ENCODE peak calls at places on chromosomes 6 and 20, in eight cellular contexts. F is naive thymus-derived CD4-positive, alpha-beta T cell; Q is GM23338; B is psoas muscle; R is tibial nerve; W is cardiac muscle cell; M is right cardiac atrium; I is dorsolateral prefrontal cortex. J is an unnamed sample.

GRCh38 chr6:156590482-156590881 is 186.7 kb upstream of the ARID1B start:
- DNase-seq in Q (peak; percentile 18), W (no peak), F (no peak), I (no peak), M (no peak), B (no peak), R (no peak), J (no peak)

GRCh38 chr20:62499758-62500236 is 24.0 kb upstream of the GATA5 start:
- DNase-seq in B (no peak), M (no peak), F (no peak), W (no peak), Q (no peak), R (no peak), I (no peak), J (no peak)

GRCh38 chr6:147099974-147100373 is 104.2 kb upstream of the STXBP5 start:
- DNase-seq in M (no peak), Q (no peak), I (no peak), W (peak; percentile 76), B (no peak), R (no peak), F (no peak), J (no peak)

GRCh38 chr6:137975058-137975940 is 108.2 kb downstream of the TNFAIP3 start:
- DNase-seq in R (no peak), Q (peak; percentile 27), F (peak; percentile 43), M (no peak), W (peak; percentile 56), I (no peak), B (no peak), J (no peak)

GRCh38 chr6:166905505-166906134 is 50.7 kb downstream of the RNASET2 start:
- DNase-seq in F (no peak), R (no peak), M (no peak), I (no peak), B (no peak), W (no peak), Q (no peak), J (no peak)

GRCh38 chr6:133241088-133241900 is at the start of gene EYA4:
- DNase-seq in B (peak; percentile 85), M (peak; percentile 68), I (peak; percentile 49), R (no peak), F (no peak), Q (peak; percentile 69), W (peak; percentile 45), J (no peak)

GRCh38 chr6:37809144-37809543 is 10.4 kb upstream of the ZFAND3 start:
- DNase-seq in Q (no peak), W (peak; percentile 71), R (peak; percentile 26), B (peak; percentile 64), I (no peak), F (no peak), M (peak; percentile 86), J (no peak)

GRCh38 chr6:141443668-141444067 is 689.1 kb upstream of the GJE1 start:
- DNase-seq in R (no peak), F (no peak), W (no peak), Q (no peak), B (no peak), M (no peak), I (no peak), J (no peak)

GRCh38 chr6:144153260-144153659 is 2.9 kb downstream of the STX11 start:
- DNase-seq in R (no peak), I (no peak), W (no peak), F (no peak), Q (no peak), M (no peak), B (no peak), J (no peak)

GRCh38 chr20:11103866-11104265 is 430.1 kb upstream of the JAG1 start:
- DNase-seq in B (no peak), M (no peak), Q (no peak), W (peak; percentile 77), I (no peak), F (no peak), R (no peak), J (no peak)

GRCh38 chr20:59031326-59032022 is 661 bp downstream of the ATP5F1E start:
- DNase-seq in Q (peak; percentile 25), M (no peak), W (peak; percentile 10), I (no peak), R (no peak), F (no peak), B (no peak), J (no peak)

GRCh38 chr6:159906400-159906799 is 15.6 kb downstream of the MAS1 start:
- DNase-seq in F (no peak), M (no peak), W (no peak), I (no peak), Q (no peak), R (no peak), B (no peak), J (no peak)

GRCh38 chr6:46044876-46045617 is 29.4 kb upstream of the CLIC5 start:
- DNase-seq in R (peak; percentile 26), Q (no peak), B (peak; percentile 59), W (peak; percentile 87), M (peak; percentile 65), F (no peak), I (no peak), J (no peak)

GRCh38 chr6:84568971-84569370 is 195.4 kb downstream of the TBX18 start:
- DNase-seq in M (no peak), B (no peak), R (no peak), Q (peak; percentile 58), W (peak; percentile 80), I (no peak), F (no peak), J (no peak)

GRCh38 chr6:44219053-44219814 is 2.5 kb downstream of the MYMX start:
- DNase-seq in F (no peak), W (peak; percentile 76), M (peak; percentile 95), R (peak; percentile 69), B (peak; percentile 90), Q (peak; percentile 97), I (peak; percentile 67), J (peak; percentile 50)

GRCh38 chr6:11527274-11527870 is 10.2 kb upstream of the TMEM170B start:
- DNase-seq in B (no peak), W (no peak), M (no peak), R (no peak), F (no peak), Q (no peak), I (no peak), J (no peak)
- H3K27ac ChIP-seq in B (no peak overlapping the region), W (no peak overlapping the region), M (no peak overlapping the region), R (no peak overlapping the region), F (no peak overlapping the region), Q (no peak overlapping the region), I (no peak overlapping the region), J (no peak overlapping the region)

DNA sequence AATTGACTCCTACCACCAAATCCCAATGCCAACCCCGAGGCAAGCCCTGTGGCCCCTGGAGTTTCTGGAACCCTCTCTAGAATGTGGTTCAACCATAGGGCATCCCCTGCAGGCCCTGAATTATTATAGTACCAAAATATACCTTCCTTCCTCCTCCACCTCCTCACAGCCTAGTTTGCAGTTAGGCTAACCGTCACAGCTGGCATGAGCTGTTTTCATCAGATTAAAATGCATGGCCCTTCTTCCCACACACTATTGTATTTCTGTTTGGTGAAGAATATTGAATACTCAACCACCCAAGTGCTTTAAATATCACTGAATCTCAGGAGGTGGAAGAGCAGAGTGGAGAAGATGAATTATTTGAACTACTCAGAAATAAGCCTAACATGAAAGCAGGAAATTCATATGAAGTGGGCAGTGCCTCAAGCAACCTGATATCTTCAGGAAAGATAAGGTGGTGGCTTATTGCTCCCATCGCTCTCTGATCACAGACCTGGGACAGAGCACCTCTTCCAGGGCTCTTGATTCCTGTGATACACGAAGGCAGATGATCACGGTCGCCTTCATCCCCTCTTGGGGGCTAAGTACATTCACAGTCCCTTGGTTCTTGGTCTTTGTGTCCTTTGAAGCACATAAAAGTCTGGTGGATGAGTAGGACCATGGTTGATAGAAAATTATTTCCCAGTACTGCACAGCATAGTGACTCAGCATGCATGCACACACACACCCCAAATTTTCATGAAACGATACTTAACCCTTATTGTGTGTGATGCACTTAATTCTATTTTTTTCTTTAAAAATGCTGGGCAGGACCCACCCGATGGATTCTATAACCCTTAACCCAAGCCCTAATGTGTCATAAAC is 90.9 kb downstream of the PSMG4 start:
- DNase-seq in F (no peak), I (no peak), W (no peak), B (no peak), M (no peak), Q (no peak), R (no peak), J (no peak)
- H3K27ac ChIP-seq in F (no peak overlapping the region), I (peak overlapping the region; percentile 89), W (no peak overlapping the region), B (peak overlapping the region; percentile 15), M (no peak overlapping the region), Q (no peak overlapping the region), R (peak overlapping the region; percentile 89), J (peak overlapping the region; percentile 93)

GRCh38 chr6:2850480-2851150 is 9.0 kb upstream of the SERPINB1 start:
- DNase-seq in F (no peak), M (no peak), B (no peak), Q (no peak), W (peak; percentile 86), R (no peak), I (no peak), J (no peak)
- H3K27ac ChIP-seq in F (peak overlapping the region; percentile 12), M (peak overlapping the region; percentile 44), B (no peak overlapping the region), Q (peak overlapping the region; percentile 83), W (no peak overlapping the region), R (no peak overlapping the region), I (no peak overlapping the region), J (no peak overlapping the region)

GRCh38 chr6:39669943-39670342 is 55.3 kb downstream of the KIF6 start:
- DNase-seq in F (no peak), Q (no peak), B (no peak), R (no peak), W (no peak), I (no peak), M (no peak), J (no peak)

GRCh38 chr6:39665871-39666270 is 59.3 kb downstream of the KIF6 start:
- DNase-seq in I (no peak), B (no peak), F (no peak), W (no peak), Q (no peak), R (no peak), M (no peak), J (no peak)

GRCh38 chr6:39664173-39664572 is 61.0 kb downstream of the KIF6 start:
- DNase-seq in I (no peak), R (no peak), W (no peak), Q (no peak), F (no peak), B (no peak), M (no peak), J (no peak)

GRCh38 chr6:39669117-39669690 is 56.0 kb downstream of the KIF6 start:
- DNase-seq in F (no peak), B (no peak), W (no peak), M (no peak), I (no peak), R (no peak), Q (peak; percentile 23), J (no peak)

DNA sequence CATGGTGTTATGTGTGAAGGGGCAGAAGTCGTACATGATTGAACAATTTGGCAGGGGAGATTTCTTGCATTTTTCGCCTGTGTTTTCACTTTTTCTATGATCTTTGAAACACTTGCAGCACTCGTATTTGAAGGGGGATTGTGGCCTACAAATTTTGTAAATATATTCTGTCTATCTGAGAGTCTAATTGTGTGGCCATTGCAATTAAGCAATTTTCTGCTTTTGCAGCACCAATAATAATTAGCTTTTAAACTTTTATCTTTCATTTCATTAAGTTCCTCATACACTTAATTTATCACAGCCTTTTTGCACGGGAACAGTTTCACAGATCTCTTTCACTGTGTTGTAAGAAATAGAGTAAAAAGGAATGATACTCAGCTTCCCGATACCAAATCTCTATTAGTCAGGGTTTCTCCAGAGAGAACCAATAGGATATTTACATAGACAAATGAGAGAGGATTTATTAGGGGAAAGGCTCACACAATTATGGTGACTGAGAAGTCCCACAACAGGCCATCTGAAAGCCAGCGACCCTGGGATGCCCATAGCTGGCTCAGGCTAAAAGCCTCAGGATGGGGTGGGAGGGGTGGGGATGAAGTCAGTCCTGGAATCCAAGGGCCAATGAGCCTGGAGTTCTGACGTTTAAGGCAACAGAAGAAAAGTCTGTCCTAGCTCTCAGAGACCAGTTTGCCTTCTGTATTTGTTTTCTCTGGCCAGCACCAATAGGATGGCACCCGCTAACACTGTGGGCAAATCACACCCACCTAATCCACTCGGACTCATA is 58.3 kb downstream of the KIF6 start:
- DNase-seq in M (no peak), B (no peak), Q (peak; percentile 36), F (no peak), I (no peak), R (no peak), W (no peak), J (no peak)
- H3K27ac ChIP-seq in M (no peak overlapping the region), B (no peak overlapping the region), Q (no peak overlapping the region), F (no peak overlapping the region), I (peak overlapping the region; percentile 87), R (peak overlapping the region; percentile 8), W (no peak overlapping the region), J (peak overlapping the region; percentile 58)

J was measured in substantia nigra.